ENCODE peak calls at places on chromosomes 13 and 19, in five cellular contexts. V is psoas muscle, B is GM23338, S is astrocyte, I is body of pancreas. L is an unnamed sample.

GRCh38 chr19:55474269-55475265 is 1.9 kb upstream of the ZNF628 start:
- DNase-seq in V (no peak), B (no peak), S (peak; percentile 89), I (no peak), L (peak; percentile 58)

GRCh38 chr13:106337096-106337495 is 198.4 kb downstream of the EFNB2 start:
- DNase-seq in V (no peak), B (no peak), S (no peak), I (no peak), L (no peak)

GRCh38 chr13:25678398-25678797 is 306.6 kb downstream of the ATP8A2 start:
- DNase-seq in V (no peak), B (no peak), S (no peak), I (peak; percentile 38), L (no peak)

GRCh38 chr19:49415102-49415809 is 8.0 kb downstream of the PTH2 start:
- DNase-seq in V (no peak), B (no peak), S (no peak), I (no peak), L (no peak)

GRCh38 chr19:35522745-35523327 is 5.3 kb downstream of the SBSN start:
- DNase-seq in V (no peak), B (no peak), S (no peak), I (no peak), L (peak; percentile 38)

GRCh38 chr19:57190301-57190700 is 999 bp upstream of the ZNF264 start:
- DNase-seq in V (no peak), B (no peak), S (no peak), I (no peak), L (no peak)

GRCh38 chr19:2774083-2774679 is 8.9 kb downstream of the SGTA start:
- DNase-seq in V (no peak), B (no peak), S (no peak), I (no peak), L (no peak)

GRCh38 chr13:72125561-72125960 is 258.6 kb upstream of the DACH1 start:
- DNase-seq in V (no peak), B (no peak), S (peak; percentile 78), I (no peak), L (no peak)

GRCh38 chr19:57302020-57302465 is 18.2 kb upstream of the ZNF543 start:
- DNase-seq in V (peak; percentile 74), B (no peak), S (peak; percentile 83), I (no peak), L (no peak)

GRCh38 chr19:46209051-46209450 is 20.5 kb upstream of the IGFL1 start:
- DNase-seq in V (no peak), B (no peak), S (no peak), I (no peak), L (peak; percentile 17)

GRCh38 chr19:48656840-48657474 is 11.0 kb upstream of the CA11 start:
- DNase-seq in V (no peak), B (no peak), S (peak; percentile 93), I (no peak), L (no peak)

GRCh38 chr19:30444253-30444671 is 72.1 kb downstream of the ZNF536 start:
- DNase-seq in V (no peak), B (no peak), S (no peak), I (no peak), L (no peak)

GRCh38 chr13:40910324-40911050 is 108.6 kb downstream of the ELF1 start:
- DNase-seq in V (no peak), B (no peak), S (peak; percentile 64), I (no peak), L (no peak)

GRCh38 chr19:46951236-46951986 is 68.2 kb upstream of the NPAS1 start:
- DNase-seq in V (no peak), B (no peak), S (peak; percentile 47), I (no peak), L (peak; percentile 86)

GRCh38 chr19:46729696-46730095 is 12.8 kb upstream of the PRKD2 start:
- DNase-seq in V (no peak), B (no peak), S (no peak), I (no peak), L (no peak)

GRCh38 chr19:39316627-39317321 is 3.9 kb downstream of the LRFN1 start:
- DNase-seq in V (no peak), B (no peak), S (no peak), I (no peak), L (no peak)

GRCh38 chr19:46606681-46607440 is 5.7 kb downstream of the CALM3 start:
- DNase-seq in V (no peak), B (no peak), S (no peak), I (no peak), L (no peak)

GRCh38 chr13:109575821-109576220 is 210.6 kb downstream of the IRS2 start:
- DNase-seq in V (no peak), B (no peak), S (no peak), I (no peak), L (no peak)

GRCh38 chr19:37991841-37992248 is 84.8 kb downstream of the SIPA1L3 start:
- DNase-seq in V (no peak), B (no peak), S (no peak), I (no peak), L (no peak)

GRCh38 chr13:108957369-108958012 is 328.1 kb downstream of the MYO16 start:
- DNase-seq in V (no peak), B (peak; percentile 22), S (peak; percentile 83), I (peak; percentile 14), L (no peak)

GRCh38 chr13:99174533-99175100 is 26.0 kb upstream of the UBAC2 start:
- DNase-seq in V (no peak), B (no peak), S (no peak), I (no peak), L (no peak)

GRCh38 chr13:24270639-24271131 is 38.7 kb upstream of the C1QTNF9 start:
- DNase-seq in V (peak; percentile 62), B (peak; percentile 24), S (peak; percentile 59), I (peak; percentile 72), L (peak; percentile 84)

GRCh38 chr13:70666883-70667282 is 558.6 kb upstream of the KLHL1 start:
- DNase-seq in V (no peak), B (no peak), S (no peak), I (no peak), L (no peak)

GRCh38 chr19:10478476-10478875 is 24.7 kb downstream of the KEAP1 start:
- DNase-seq in V (no peak), B (no peak), S (no peak), I (no peak), L (no peak)
- H3K4me3 ChIP-seq in V (peak overlapping the region; percentile 66), B (no peak overlapping the region), S (no peak overlapping the region), I (no peak overlapping the region), L (no peak overlapping the region)

GRCh38 chr13:102325321-102325720 is 76.5 kb downstream of the FGF14 start:
- DNase-seq in V (no peak), B (no peak), S (no peak), I (no peak), L (no peak)
- H3K4me1 ChIP-seq in V (no peaks in the 10 kb centered on the region), B (no peaks in the 10 kb centered on the region), S (no peaks in the 10 kb centered on the region), I (no peaks in the 10 kb centered on the region), L (no peaks in the 10 kb centered on the region)

GRCh38 chr13:33934343-33934742 is 116.4 kb downstream of the RFC3 start:
- DNase-seq in V (no peak), B (no peak), S (no peak), I (no peak), L (no peak)
- TF ChIP-seq CTCF in V (no peak), B (no peak), S (no peak), I (no peak), L (no peak)

DNA sequence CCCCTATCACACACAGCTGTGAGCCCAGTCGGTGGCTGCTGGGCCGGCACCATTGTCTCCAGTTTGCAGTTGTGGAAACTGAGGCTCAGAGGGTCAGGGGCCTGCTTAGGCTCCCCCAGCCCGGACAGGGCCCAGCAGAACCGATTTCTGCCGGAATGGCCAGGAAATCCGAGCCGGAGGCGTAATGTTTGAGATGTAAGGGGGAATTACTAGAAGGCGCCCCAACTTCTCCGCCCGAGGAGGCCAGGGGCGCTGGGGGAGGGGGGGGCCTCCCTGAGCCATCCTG is 962 bp downstream of the KISS1R start:
- DNase-seq in V (no peak), B (no peak), S (no peak), I (no peak), L (no peak)
- H3K4me3 ChIP-seq in V (no peak overlapping the region), B (peak overlapping the region; percentile 72), S (no peak overlapping the region), I (no peak overlapping the region), L (no peak overlapping the region)

GRCh38 chr13:35808846-35809245 is 322.3 kb downstream of the DCLK1 start:
- DNase-seq in V (no peak), B (no peak), S (no peak), I (no peak), L (no peak)
- H3K4me1 ChIP-seq in V (no peaks in the 10 kb centered on the region), B (no peaks in the 10 kb centered on the region), S (no peaks in the 10 kb centered on the region), I (no peaks in the 10 kb centered on the region), L (no peaks in the 10 kb centered on the region)

DNA sequence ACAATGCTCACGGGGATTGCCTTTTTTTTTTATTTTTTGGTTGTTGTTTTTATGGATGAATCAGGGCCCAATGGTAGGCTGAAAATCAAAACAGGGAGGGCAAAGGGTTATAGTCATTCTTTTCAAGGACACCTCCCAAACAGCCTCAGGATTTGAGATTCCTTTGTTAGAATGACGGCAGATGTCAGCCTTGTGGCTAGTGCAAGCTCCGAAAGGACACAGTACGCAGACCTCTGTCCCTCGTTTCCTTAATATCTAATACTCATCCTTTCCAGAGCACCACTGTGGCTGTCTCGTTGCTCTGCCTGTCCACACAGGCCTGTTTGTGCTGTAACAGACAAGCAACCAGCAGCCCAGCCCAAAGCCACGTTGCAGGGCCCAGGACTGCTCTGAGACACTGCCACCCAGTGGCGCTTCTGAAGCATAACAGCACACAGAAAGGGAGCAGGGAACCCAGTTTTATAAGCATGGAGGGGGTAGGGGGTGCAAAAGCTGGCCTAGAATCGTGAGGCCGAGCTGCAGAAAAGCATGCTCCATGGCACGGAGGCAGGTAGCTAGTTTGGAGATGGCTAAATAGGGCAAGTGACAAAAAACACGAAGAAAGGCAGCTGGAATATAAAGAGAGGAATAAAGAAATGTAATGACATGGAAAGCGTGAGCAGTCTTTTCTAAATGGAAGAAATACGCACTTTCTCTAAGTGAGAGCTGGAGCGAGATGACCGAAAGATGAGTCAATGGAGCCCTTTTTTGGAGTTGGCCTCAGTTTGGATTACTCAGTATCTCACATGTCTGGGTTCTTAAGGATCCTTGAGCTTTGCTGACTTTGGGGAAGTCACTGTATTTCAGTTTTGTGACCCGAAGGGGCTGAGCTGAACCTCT is 40.7 kb upstream of the MEDAG start:
- DNase-seq in V (peak; percentile 79), B (peak; percentile 90), S (peak; percentile 95), I (peak; percentile 85), L (peak; percentile 65)
- TF ChIP-seq CTCF in V (peak; percentile 90), B (peak; percentile 94), S (peak; percentile 96), I (peak; percentile 91), L (peak; percentile 79)

DNA sequence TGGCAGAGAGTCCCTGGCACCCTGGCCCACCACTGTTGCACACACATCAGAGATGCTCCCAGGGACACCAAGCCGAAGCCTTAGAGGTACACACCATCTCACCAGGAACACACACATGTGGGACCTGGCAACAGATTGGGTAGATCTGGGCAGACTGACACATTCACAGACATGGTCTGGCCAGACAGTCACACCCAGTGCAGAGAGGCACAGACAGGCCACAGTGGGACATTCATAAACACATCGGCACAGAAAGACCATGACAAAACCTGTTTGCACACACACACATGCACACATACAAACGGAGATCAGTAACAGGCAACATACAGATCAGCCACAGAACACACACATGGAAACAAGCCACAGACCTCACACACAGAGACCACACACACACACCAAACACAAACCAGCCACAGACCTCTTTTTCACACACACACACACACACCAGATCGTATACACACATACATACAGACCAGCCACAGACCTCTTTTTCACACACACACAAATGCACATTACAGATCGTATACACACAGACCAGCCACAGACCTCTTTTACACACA is 6.3 kb upstream of the JUNB start:
- DNase-seq in V (no peak), B (no peak), S (no peak), I (no peak), L (no peak)
- H3K4me3 ChIP-seq in V (no peak overlapping the region), B (no peak overlapping the region), S (no peak overlapping the region), I (no peak overlapping the region), L (no peak overlapping the region)